ENCODE peak calls at places on chromosomes 11 and 22, in ten cellular contexts. D is GM18507; P is activated gamma-delta T cell treated with anti-CD3 and anti-CD28 coated beads, Interleukin-2, amount 50 U/mL, for 16 hours; Z is hepatic stellate cell; Y is posterior vena cava; M is NCI-H1105 treated with DMSO at 0.1 percent for 48 hours; R is effector CD4-positive, alpha-beta T cell; B is CD8-positive, alpha-beta memory T cell; A is T-helper 1 cell; H is GM10248. T is an unnamed sample.

GRCh38 chr11:120815260-120816100 is 208.4 kb upstream of the TBCEL start:
- DNase-seq in Z (no peak), M (no peak), A (no peak), R (no peak), H (no peak), B (no peak), P (no peak), D (no peak), Y (no peak), T (no peak)

GRCh38 chr11:4203603-4204360 is 109.2 kb downstream of the RRM1 start:
- DNase-seq in B (no peak), D (no peak), A (no peak), R (no peak), P (no peak), M (no peak), Z (no peak), Y (no peak), H (no peak), T (no peak)

GRCh38 chr11:103530257-103530656 is 421.0 kb downstream of the DYNC2H1 start:
- DNase-seq in D (no peak), Z (no peak), M (no peak), B (no peak), Y (no peak), A (no peak), H (no peak), R (no peak), P (no peak), T (no peak)

GRCh38 chr11:22809893-22810292 is 19.7 kb downstream of the SVIP start:
- DNase-seq in R (no peak), B (no peak), P (no peak), D (no peak), H (no peak), Z (no peak), M (no peak), A (no peak), Y (no peak), T (no peak)

GRCh38 chr11:107017433-107018227 is 646 bp downstream of the GUCY1A2 start:
- DNase-seq in M (peak), R (no peak), A (no peak), B (peak), H (peak), P (no peak), Z (peak), D (no peak), Y (peak), T (peak)

GRCh38 chr11:1486054-1486825 is at the start of gene MOB2:
- DNase-seq in Z (no peak), P (no peak), Y (peak), R (no peak), M (no peak), H (peak), A (no peak), D (no peak), B (peak), T (no peak)

GRCh38 chr11:71281901-71282300 is 29.5 kb upstream of the SHANK2 start:
- DNase-seq in B (no peak), Z (no peak), R (no peak), M (no peak), Y (no peak), D (no peak), A (no peak), H (no peak), P (no peak), T (no peak)

GRCh38 chr11:113400631-113401230 is 13.2 kb downstream of the ANKK1 start:
- DNase-seq in P (no peak), B (no peak), Z (no peak), Y (no peak), R (no peak), D (no peak), H (no peak), M (no peak), A (no peak), T (peak)

GRCh38 chr22:46079093-46079860 is 71.0 kb upstream of the PPARA start:
- DNase-seq in M (no peak), R (no peak), H (no peak), Z (no peak), P (no peak), Y (peak), D (no peak), A (no peak), B (peak), T (peak)

GRCh38 chr11:60280412-60280811 is at the start of gene MS4A4A:
- DNase-seq in Z (no peak), R (no peak), Y (no peak), B (no peak), M (no peak), A (no peak), D (no peak), H (no peak), P (no peak), T (no peak)

GRCh38 chr11:70067591-70068341 is 10.4 kb upstream of the ANO1 start:
- DNase-seq in B (no peak), P (no peak), A (no peak), Y (peak), Z (no peak), D (no peak), H (peak), M (peak), R (no peak), T (no peak)

GRCh38 chr11:96254854-96255253 is 88.1 kb downstream of the MAML2 start:
- DNase-seq in Y (no peak), A (no peak), P (no peak), H (no peak), R (no peak), B (no peak), Z (no peak), D (no peak), M (no peak), T (no peak)

GRCh38 chr11:67248653-67249052 is 17.6 kb upstream of the GRK2 start:
- DNase-seq in A (no peak), B (no peak), D (no peak), M (no peak), R (no peak), H (no peak), P (no peak), Y (no peak), Z (no peak), T (no peak)

GRCh38 chr11:65526744-65527143 is 1.9 kb downstream of the SCYL1 start:
- DNase-seq in B (no peak), Z (no peak), A (no peak), M (no peak), H (no peak), P (no peak), R (no peak), Y (peak), D (no peak), T (no peak)

GRCh38 chr11:69449320-69450063 is 32.0 kb upstream of the LINC01488 start:
- DNase-seq in B (no peak), D (no peak), A (no peak), P (no peak), Y (peak), R (no peak), M (no peak), H (no peak), Z (peak), T (peak)

GRCh38 chr11:8766043-8766992 is 83.7 kb downstream of the RPL27A start:
- DNase-seq in H (no peak), Z (peak), R (no peak), B (no peak), D (no peak), A (no peak), M (no peak), Y (no peak), P (no peak), T (no peak)

GRCh38 chr22:31089101-31090100 is 8.3 kb downstream of the SMTN start:
- DNase-seq in M (peak), Y (no peak), B (peak), H (peak), P (no peak), R (peak), D (peak), Z (peak), A (no peak), T (no peak)

GRCh38 chr11:31810779-31811647 is at the start of gene PAX6:
- DNase-seq in A (no peak), H (peak), Y (peak), R (no peak), M (peak), P (no peak), D (peak), B (no peak), Z (no peak), T (no peak)

GRCh38 chr22:31130873-31131272 is 8.1 kb downstream of the INPP5J start:
- DNase-seq in A (no peak), H (no peak), Z (no peak), Y (no peak), M (no peak), P (no peak), R (no peak), B (no peak), D (no peak), T (no peak)

GRCh38 chr11:13152264-13152663 is 125.3 kb upstream of the BMAL1 start:
- DNase-seq in A (no peak), H (no peak), D (no peak), R (no peak), M (no peak), Z (no peak), Y (no peak), B (no peak), P (no peak), T (no peak)

GRCh38 chr11:22169833-22170232 is 23.1 kb upstream of the ANO5 start:
- DNase-seq in M (peak), Z (no peak), Y (no peak), B (no peak), D (no peak), P (no peak), H (no peak), R (no peak), A (no peak), T (no peak)

GRCh38 chr11:11461473-11461872 is 108.4 kb upstream of the CSNK2A3 start:
- DNase-seq in A (no peak), P (no peak), Z (no peak), H (no peak), M (no peak), B (no peak), D (no peak), Y (peak), R (no peak), T (no peak)

GRCh38 chr11:128500488-128500887 is 86.9 kb downstream of the ETS1 start:
- DNase-seq in Z (no peak), D (no peak), A (no peak), M (no peak), Y (no peak), H (no peak), P (no peak), B (no peak), R (no peak), T (no peak)

GRCh38 chr11:119307974-119308373 is 9.0 kb downstream of the MCAM start:
- DNase-seq in A (no peak), R (no peak), Z (no peak), B (no peak), H (no peak), D (no peak), P (no peak), M (no peak), Y (no peak), T (no peak)

GRCh38 chr11:23403210-23404185 is 543.2 kb upstream of the CCDC179 start:
- DNase-seq in P (no peak), A (no peak), D (no peak), Y (peak), R (no peak), Z (no peak), H (no peak), B (peak), M (no peak), T (no peak)

T was measured in suprapubic skin.